ENCODE peak calls at places on chromosomes 7 and 10, in nine cellular contexts. N is endothelial cell, K is MCF 10A, J is heart left ventricle, P is fibroblast of lung, H is nephron progenitor cell, V is BE2C, B is gastrocnemius medialis, C is cardiac muscle cell. T is an unnamed sample.

GRCh38 chr7:14210075-14210474 is 220.6 kb upstream of the ETV1 start:
- DNase-seq in N (no peak), K (no peak), J (peak), P (no peak), H (no peak), V (peak), B (no peak), C (no peak), T (no peak)

GRCh38 chr10:18185621-18186020 is 45.4 kb downstream of the CACNB2 start:
- DNase-seq in N (no peak), K (peak), J (no peak), P (no peak), H (no peak), V (no peak), B (no peak), C (no peak), T (no peak)

GRCh38 chr7:21076054-21076453 is 289.4 kb upstream of the SP8 start:
- DNase-seq in N (no peak), K (no peak), J (no peak), P (no peak), H (no peak), V (no peak), B (no peak), C (no peak), T (no peak)

GRCh38 chr7:107971613-107972012 is 31.3 kb downstream of the LAMB1 start:
- DNase-seq in N (no peak), K (peak), J (peak), P (peak), H (no peak), V (no peak), B (no peak), C (peak), T (no peak)

GRCh38 chr10:131160219-131160875 is 151.2 kb downstream of the TCERG1L start:
- DNase-seq in N (no peak), K (no peak), J (no peak), P (no peak), H (no peak), V (no peak), B (no peak), C (no peak), T (no peak)

GRCh38 chr7:141055146-141055545 is 18.7 kb upstream of the TMEM178B start:
- DNase-seq in N (no peak), K (no peak), J (no peak), P (no peak), H (no peak), V (no peak), B (no peak), C (no peak), T (no peak)

GRCh38 chr10:48708144-48708543 is 23.5 kb downstream of the WDFY4 start:
- DNase-seq in N (no peak), K (no peak), J (peak), P (peak), H (no peak), V (no peak), B (no peak), C (peak), T (no peak)

GRCh38 chr7:116357776-116358670 is 141.5 kb upstream of the CAV2 start:
- DNase-seq in N (no peak), K (peak), J (no peak), P (peak), H (peak), V (no peak), B (no peak), C (peak), T (no peak)

GRCh38 chr10:90884414-90884813 is 12.6 kb downstream of the RPP30 start:
- DNase-seq in N (no peak), K (no peak), J (no peak), P (peak), H (no peak), V (no peak), B (no peak), C (peak), T (no peak)

GRCh38 chr10:58291538-58292174 is 22.7 kb downstream of the CISD1 start:
- DNase-seq in N (no peak), K (peak), J (no peak), P (peak), H (no peak), V (peak), B (no peak), C (peak), T (peak)

GRCh38 chr10:52956451-52956850 is 183.9 kb upstream of the MBL2 start:
- DNase-seq in N (no peak), K (no peak), J (no peak), P (peak), H (no peak), V (no peak), B (no peak), C (peak), T (no peak)

GRCh38 chr10:5413012-5413938 is 918 bp downstream of the NET1 start:
- DNase-seq in N (peak), K (peak), J (no peak), P (peak), H (no peak), V (no peak), B (no peak), C (peak), T (peak)

GRCh38 chr7:77866370-77866769 is 67.8 kb downstream of the PHTF2 start:
- DNase-seq in N (no peak), K (no peak), J (no peak), P (peak), H (no peak), V (no peak), B (no peak), C (peak), T (no peak)

GRCh38 chr10:99531026-99531695 is 1.6 kb upstream of the NKX2-3 start:
- DNase-seq in N (no peak), K (no peak), J (no peak), P (no peak), H (no peak), V (no peak), B (no peak), C (no peak), T (peak)

GRCh38 chr7:92051655-92052054 is 82.6 kb downstream of the CYP51A1 start:
- DNase-seq in N (no peak), K (no peak), J (no peak), P (no peak), H (no peak), V (no peak), B (no peak), C (no peak), T (no peak)

GRCh38 chr10:13773043-13773442 is 186.3 kb downstream of the PRPF18 start:
- DNase-seq in N (no peak), K (peak), J (no peak), P (peak), H (no peak), V (no peak), B (no peak), C (no peak), T (no peak)

GRCh38 chr10:103535595-103535994 is 42.1 kb downstream of the NEURL1 start:
- DNase-seq in N (no peak), K (no peak), J (no peak), P (no peak), H (no peak), V (no peak), B (no peak), C (no peak), T (no peak)

GRCh38 chr7:86962623-86963022 is 96.8 kb downstream of the ELAPOR2 start:
- DNase-seq in N (no peak), K (no peak), J (no peak), P (no peak), H (no peak), V (no peak), B (no peak), C (no peak), T (no peak)

GRCh38 chr7:28144266-28144665 is 36.3 kb downstream of the JAZF1 start:
- DNase-seq in N (peak), K (no peak), J (no peak), P (no peak), H (peak), V (peak), B (no peak), C (no peak), T (no peak)

GRCh38 chr10:74233281-74233680 is 82.3 kb downstream of the ADK start:
- DNase-seq in N (no peak), K (no peak), J (no peak), P (no peak), H (no peak), V (no peak), B (no peak), C (no peak), T (no peak)

GRCh38 chr7:122626785-122627184 is 72.1 kb downstream of the RNF133 start:
- DNase-seq in N (no peak), K (no peak), J (no peak), P (no peak), H (no peak), V (no peak), B (no peak), C (no peak), T (no peak)

GRCh38 chr10:21160116-21160515 is 263.0 kb upstream of the NEBL start:
- DNase-seq in N (no peak), K (peak), J (no peak), P (no peak), H (no peak), V (no peak), B (no peak), C (no peak), T (no peak)

GRCh38 chr10:89611282-89611681 is 33.8 kb downstream of the PANK1 start:
- DNase-seq in N (no peak), K (no peak), J (no peak), P (no peak), H (no peak), V (no peak), B (no peak), C (no peak), T (no peak)

GRCh38 chr7:140605337-140605736 is 35.3 kb downstream of the DENND2A start:
- DNase-seq in N (no peak), K (no peak), J (no peak), P (peak), H (no peak), V (no peak), B (no peak), C (no peak), T (no peak)

GRCh38 chr10:52198540-52198939 is 115.5 kb upstream of the DKK1 start:
- DNase-seq in N (no peak), K (no peak), J (no peak), P (peak), H (no peak), V (no peak), B (no peak), C (peak), T (no peak)

GRCh38 chr7:108252177-108252576 is 122.0 kb upstream of the LAMB4 start:
- DNase-seq in N (no peak), K (no peak), J (no peak), P (peak), H (no peak), V (no peak), B (no peak), C (no peak), T (no peak)

GRCh38 chr10:87761892-87762291 is 56.1 kb downstream of the ATAD1 start:
- DNase-seq in N (no peak), K (peak), J (no peak), P (peak), H (no peak), V (no peak), B (no peak), C (peak), T (no peak)

GRCh38 chr10:109067051-109067450 is 856.3 kb downstream of the XPNPEP1 start:
- DNase-seq in N (no peak), K (no peak), J (no peak), P (no peak), H (no peak), V (no peak), B (no peak), C (no peak), T (no peak)

GRCh38 chr7:30238721-30239441 is 45.5 kb upstream of the ZNRF2 start:
- DNase-seq in N (no peak), K (peak), J (peak), P (peak), H (no peak), V (no peak), B (no peak), C (peak), T (peak)

DNA sequence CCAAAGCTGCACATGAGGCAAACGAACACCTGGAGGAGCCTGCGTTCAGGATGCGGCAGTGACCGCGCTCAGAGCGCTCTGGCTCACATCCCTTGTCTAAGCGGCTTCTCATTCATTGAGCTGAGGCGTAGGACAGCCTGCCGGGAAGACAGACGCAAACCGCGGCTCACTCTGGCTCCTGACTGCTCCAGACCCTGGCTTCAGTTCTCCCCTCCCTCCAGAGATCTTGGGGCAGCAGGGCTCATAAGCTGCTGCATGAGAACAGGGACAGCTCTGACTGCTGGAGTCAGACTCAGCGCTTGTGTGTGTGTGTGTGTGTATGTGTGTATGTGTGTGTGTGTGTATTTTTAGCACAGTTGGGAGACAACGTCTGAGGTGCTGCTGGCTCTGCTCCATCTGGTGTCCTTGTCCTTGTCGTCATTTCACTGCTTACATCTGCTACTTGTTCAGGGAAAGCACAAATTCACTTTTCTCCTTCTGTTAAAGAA is 15.8 kb upstream of the LYZL2 start:
- DNase-seq in N (no peak), K (no peak), J (peak), P (peak), H (peak), V (peak), B (peak), C (peak), T (no peak)
- TF ChIP-seq CTCF in N (no peak), K (no peak), J (no peak), P (no peak), H (no peak), V (no peak), B (no peak), C (no peak), T (no peak)

GRCh38 chr10:62426086-62426485 is 51.9 kb downstream of the ZNF365 start:
- DNase-seq in N (no peak), K (peak), J (no peak), P (peak), H (no peak), V (no peak), B (no peak), C (no peak), T (no peak)

GRCh38 chr10:62426600-62426999 is 52.4 kb downstream of the ZNF365 start:
- DNase-seq in N (no peak), K (no peak), J (no peak), P (no peak), H (no peak), V (no peak), B (no peak), C (no peak), T (no peak)

GRCh38 chr10:62422068-62422590 is 48.0 kb downstream of the ZNF365 start:
- DNase-seq in N (no peak), K (peak), J (no peak), P (peak), H (no peak), V (no peak), B (no peak), C (peak), T (no peak)

DNA sequence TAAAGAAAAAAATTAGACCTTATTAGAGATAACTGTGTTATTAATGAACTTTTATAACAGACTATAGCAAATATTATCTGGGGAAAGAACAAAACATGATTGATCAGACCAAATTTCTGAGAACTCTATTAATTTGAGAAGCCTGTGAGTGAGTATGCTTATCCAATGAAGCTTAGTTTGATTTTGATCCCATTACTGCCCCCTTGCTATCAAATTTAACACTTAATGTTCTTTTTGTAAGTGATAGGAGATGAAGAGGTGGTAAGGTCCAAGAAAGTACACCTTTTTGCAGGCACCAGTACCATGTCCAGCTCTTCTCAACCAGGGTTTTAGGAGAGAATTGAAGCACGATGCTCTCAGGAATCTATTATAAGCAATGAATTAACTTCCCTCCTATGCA is 49.9 kb downstream of the ZNF365 start:
- DNase-seq in N (no peak), K (peak), J (no peak), P (no peak), H (no peak), V (no peak), B (no peak), C (no peak), T (no peak)
- TF ChIP-seq CTCF in N (no peak), K (peak), J (no peak), P (peak), H (no peak), V (no peak), B (no peak), C (no peak), T (no peak)

DNA sequence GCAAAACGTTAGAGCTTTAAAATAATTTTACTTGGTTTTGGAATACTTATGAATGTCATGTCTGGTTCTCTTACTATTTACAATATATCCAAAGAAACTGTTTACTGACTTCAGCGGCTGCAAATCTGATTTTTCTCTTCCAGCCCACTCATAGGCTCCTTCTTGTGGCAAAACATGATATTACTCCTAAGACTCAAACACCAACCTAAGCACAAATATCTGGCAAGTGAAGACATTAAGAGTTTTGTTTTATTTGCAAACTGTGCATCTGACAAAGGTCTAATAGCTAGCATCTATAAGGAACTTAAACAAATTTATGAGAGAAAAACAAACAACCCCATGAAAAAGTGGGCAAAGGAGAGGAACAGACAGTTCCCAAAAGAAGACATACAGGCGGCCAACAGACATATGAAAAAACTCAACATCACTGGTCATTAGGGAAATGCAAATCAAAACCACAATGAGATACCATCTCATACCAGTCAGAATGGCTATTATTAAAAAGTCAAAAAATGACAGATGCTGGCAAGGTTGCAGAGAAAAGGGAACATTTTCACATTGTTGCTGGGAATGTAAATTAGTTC is 20.3 kb upstream of the GJC3 start:
- DNase-seq in N (no peak), K (no peak), J (no peak), P (peak), H (no peak), V (no peak), B (no peak), C (peak), T (no peak)
- TF ChIP-seq CTCF in N (peak), K (peak), J (peak), P (peak), H (no peak), V (peak), B (no peak), C (peak), T (peak)

DNA sequence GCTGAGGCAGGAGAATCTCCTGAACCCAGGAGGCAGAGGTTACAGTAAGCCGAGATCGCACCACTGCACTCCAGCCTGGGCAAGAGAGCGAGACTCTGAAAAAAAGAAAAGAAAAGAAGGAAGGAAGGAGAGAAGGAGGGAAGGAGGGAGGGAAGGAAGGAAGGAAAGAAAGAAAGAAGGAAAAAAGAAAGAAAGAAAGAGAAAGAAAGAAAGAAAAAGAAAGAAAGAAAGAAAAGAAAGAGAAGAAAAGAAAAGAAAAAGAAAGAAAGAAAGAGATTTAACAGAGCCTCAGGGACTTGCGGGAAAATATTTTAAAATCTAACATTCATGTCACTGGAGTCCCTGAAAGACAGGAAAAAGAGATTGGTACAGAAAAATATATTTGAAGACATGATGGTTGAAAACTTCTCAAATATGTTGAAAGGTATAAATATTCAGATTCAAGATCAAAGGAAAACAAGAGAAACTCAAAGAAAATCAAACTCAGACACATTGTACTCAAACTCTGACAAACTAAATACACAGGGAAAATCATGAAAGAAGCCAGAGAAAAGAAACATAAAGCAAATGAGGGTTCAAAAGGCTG is 25.3 kb upstream of the DNAAF5 start:
- DNase-seq in N (no peak), K (no peak), J (no peak), P (no peak), H (no peak), V (no peak), B (no peak), C (no peak), T (no peak)
- TF ChIP-seq CTCF in N (no peak), K (no peak), J (no peak), P (no peak), H (no peak), V (no peak), B (no peak), C (no peak), T (no peak)

DNA sequence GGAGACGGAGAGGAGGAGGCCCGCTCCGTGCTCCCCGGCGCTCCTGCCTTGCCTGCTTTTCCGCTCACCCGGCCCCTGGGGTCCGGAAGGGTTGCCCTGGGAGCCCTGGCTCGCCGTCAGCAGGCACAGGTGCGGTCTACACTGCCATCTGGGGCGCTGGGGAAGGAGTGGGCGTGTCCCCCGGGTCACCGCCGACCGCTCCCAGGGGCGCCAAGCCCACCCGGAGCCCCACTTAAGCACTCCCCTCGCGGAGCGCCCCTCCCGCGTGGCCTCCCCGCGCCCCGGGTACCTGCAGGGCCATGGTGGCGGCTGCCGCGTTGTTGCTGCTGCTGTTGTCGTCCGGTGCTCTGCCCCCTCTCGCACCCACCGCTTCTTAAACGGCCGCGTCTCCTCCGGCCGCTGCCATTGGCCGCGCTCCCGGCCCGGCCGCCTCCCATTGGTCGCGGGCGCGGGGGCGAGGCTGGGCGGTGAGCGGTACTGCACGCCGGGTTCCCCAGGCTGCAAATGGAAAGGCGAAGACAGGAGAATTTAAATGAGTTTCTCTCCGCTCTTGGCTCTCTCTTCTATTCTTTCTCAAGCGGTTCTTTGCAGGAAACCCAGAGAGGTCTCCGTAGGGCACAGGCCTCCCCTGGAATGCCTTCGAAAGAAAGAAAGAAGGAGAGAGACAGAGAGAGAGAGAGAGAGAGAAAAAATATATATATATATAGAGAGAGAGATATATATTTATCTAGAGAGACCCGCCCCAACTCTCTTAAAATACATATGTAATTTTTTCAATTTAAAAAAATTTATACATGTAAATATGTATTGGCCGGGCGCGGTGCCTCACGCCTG is at the start of gene ACBD7:
- DNase-seq in N (peak), K (peak), J (peak), P (peak), H (peak), V (peak), B (peak), C (peak), T (peak)
- TF ChIP-seq CTCF in N (peak), K (peak), J (peak), P (peak), H (peak), V (no peak), B (peak), C (peak), T (no peak)

DNA sequence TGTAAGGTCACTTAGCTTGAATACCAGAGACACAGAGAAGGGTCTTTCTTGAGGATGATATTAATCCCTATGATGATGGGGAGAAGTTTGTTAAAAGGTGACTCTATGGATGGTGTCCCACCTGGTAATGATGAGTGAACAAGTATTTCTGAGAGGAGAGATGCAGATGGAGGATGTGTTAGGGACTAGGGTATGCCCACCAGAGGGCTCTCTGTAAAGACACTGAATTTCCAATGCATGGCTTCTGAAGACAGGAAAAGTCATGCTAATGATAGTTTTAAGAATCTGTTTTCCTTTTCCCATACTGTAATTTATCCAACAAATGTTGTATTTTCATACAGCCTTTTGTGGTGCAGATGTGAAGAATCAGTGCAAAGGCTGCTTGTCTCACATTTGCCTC is 1250.9 kb upstream of the CELF2 start:
- DNase-seq in N (no peak), K (no peak), J (no peak), P (no peak), H (no peak), V (no peak), B (no peak), C (no peak), T (no peak)
- TF ChIP-seq CTCF in N (no peak), K (no peak), J (no peak), P (no peak), H (no peak), V (no peak), B (no peak), C (peak), T (no peak)